ENCODE peak calls at places on chromosome 21, in ten cellular contexts. T is breast epithelium, Z is vagina, C is IMR-90, E is ovary, W is adrenal gland, U is uterus, Y is prostate gland, X is spleen, J is heart left ventricle. K is an unnamed sample. For H3K4me1, the result is how much of the 10 kb centered on the place peaks cover.

GRCh38 chr21:39132248-39132647 is 51.0 kb downstream of the PSMG1 start:
- DNase-seq in U (no peak), C (peak), J (no peak), W (no peak), Y (no peak), E (no peak), X (no peak), Z (no peak), T (no peak), K (no peak)

GRCh38 chr21:46420241-46421190 is 38.2 kb upstream of the DIP2A start:
- DNase-seq in Z (no peak), W (no peak), E (no peak), Y (no peak), T (no peak), C (no peak), J (no peak), X (peak), U (no peak), K (no peak)

GRCh38 chr21:41868062-41868710 is 11.0 kb downstream of the PRDM15 start:
- DNase-seq in Z (no peak), Y (no peak), W (no peak), T (no peak), X (peak), C (peak), E (no peak), J (no peak), U (no peak), K (no peak)

GRCh38 chr21:42308161-42308913 is 6.9 kb downstream of the TFF3 start:
- DNase-seq in T (no peak), X (no peak), J (no peak), Y (no peak), C (no peak), E (no peak), Z (no peak), U (no peak), W (peak), K (no peak)

GRCh38 chr21:39016740-39017315 is 166.4 kb downstream of the PSMG1 start:
- DNase-seq in U (no peak), J (no peak), E (no peak), X (peak), Z (no peak), W (no peak), Y (no peak), C (peak), T (no peak), K (peak)

GRCh38 chr21:42545745-42546144 is 32.1 kb downstream of the SLC37A1 start:
- DNase-seq in W (no peak), X (peak), C (no peak), E (no peak), Y (no peak), Z (no peak), T (no peak), J (no peak), U (no peak), K (no peak)

GRCh38 chr21:40732243-40732642 is 114.7 kb downstream of the DSCAM start:
- DNase-seq in X (no peak), Z (no peak), J (no peak), C (no peak), U (no peak), W (no peak), T (no peak), Y (no peak), E (no peak), K (no peak)

GRCh38 chr21:46028547-46029200 is 47.1 kb downstream of the COL6A1 start:
- DNase-seq in C (peak), Y (no peak), Z (peak), E (peak), U (peak), X (no peak), J (no peak), W (peak), T (no peak), K (no peak)

GRCh38 chr21:41168391-41169257 is 664 bp downstream of the BACE2 start:
- DNase-seq in J (peak), Z (peak), T (peak), X (peak), U (peak), W (peak), E (peak), C (peak), Y (peak), K (peak)

GRCh38 chr21:25280061-25280460 is 327.2 kb downstream of the MRPL39 start:
- DNase-seq in J (no peak), X (no peak), Z (no peak), T (no peak), E (no peak), Y (no peak), C (no peak), W (no peak), U (no peak), K (no peak)

GRCh38 chr21:42063206-42063577 is 7.9 kb upstream of the UMODL1 start:
- DNase-seq in X (peak), Y (no peak), U (no peak), C (no peak), E (no peak), W (no peak), T (no peak), Z (no peak), J (no peak), K (peak)

GRCh38 chr21:33939224-33939623 is 23.6 kb upstream of the ATP5PO start:
- DNase-seq in W (no peak), T (no peak), J (no peak), Y (no peak), E (no peak), U (no peak), Z (no peak), X (no peak), C (peak), K (no peak)

GRCh38 chr21:45855248-45855801 is 126.2 kb upstream of the COL6A1 start:
- DNase-seq in T (no peak), Y (no peak), C (no peak), J (no peak), W (peak), Z (no peak), E (peak), U (no peak), X (peak), K (no peak)

GRCh38 chr21:25330266-25330665 is 277.0 kb downstream of the MRPL39 start:
- DNase-seq in Y (no peak), T (no peak), J (no peak), W (no peak), U (no peak), C (peak), Z (no peak), E (no peak), X (no peak), K (no peak)

GRCh38 chr21:45944601-45945000 is 37.0 kb upstream of the COL6A1 start:
- DNase-seq in Y (no peak), Z (no peak), C (no peak), X (no peak), T (no peak), U (no peak), E (no peak), J (no peak), W (no peak), K (no peak)

GRCh38 chr21:33801424-33802405 is 113.9 kb downstream of the ATP5PO start:
- DNase-seq in Y (peak), Z (no peak), T (peak), W (no peak), X (no peak), J (no peak), C (peak), E (no peak), U (no peak), K (peak)

GRCh38 chr21:44987301-44987885 is 47.6 kb downstream of the SLX9 start:
- DNase-seq in E (no peak), Z (no peak), J (no peak), W (no peak), Y (no peak), T (no peak), U (no peak), C (no peak), X (peak), K (no peak)

GRCh38 chr21:45882641-45883040 is 98.9 kb upstream of the COL6A1 start:
- DNase-seq in C (no peak), J (no peak), U (no peak), E (no peak), X (peak), Z (no peak), W (no peak), Y (no peak), T (no peak), K (no peak)

GRCh38 chr21:42760977-42761751 is 107.7 kb downstream of the PDE9A start:
- DNase-seq in X (peak), Y (no peak), T (no peak), J (no peak), Z (no peak), E (no peak), C (no peak), U (no peak), W (no peak), K (no peak)

GRCh38 chr21:39444406-39445145 is 1.0 kb downstream of the LCA5L start:
- DNase-seq in X (no peak), T (no peak), J (no peak), U (peak), C (peak), E (no peak), W (peak), Z (no peak), Y (no peak), K (no peak)

GRCh38 chr21:42164064-42164789 is 54.7 kb upstream of the ABCG1 start:
- DNase-seq in T (no peak), J (peak), C (no peak), W (peak), Z (peak), X (peak), Y (no peak), U (no peak), E (peak), K (peak)

GRCh38 chr21:15224346-15225086 is 159.7 kb upstream of the NRIP1 start:
- DNase-seq in Z (no peak), C (peak), T (no peak), U (no peak), J (no peak), E (no peak), Y (no peak), W (no peak), X (no peak), K (no peak)

GRCh38 chr21:24895885-24896734 is 711.2 kb downstream of the MRPL39 start:
- DNase-seq in Y (peak), X (no peak), T (no peak), E (peak), W (peak), C (peak), Z (no peak), U (no peak), J (no peak), K (peak)

GRCh38 chr21:46409641-46410406 is 48.9 kb upstream of the DIP2A start:
- DNase-seq in C (no peak), J (no peak), E (no peak), Y (no peak), X (no peak), Z (no peak), U (no peak), T (no peak), W (no peak), K (no peak)

GRCh38 chr21:29704719-29705118 is 235.1 kb downstream of the GRIK1 start:
- DNase-seq in W (no peak), U (no peak), Z (no peak), X (no peak), T (no peak), E (no peak), C (peak), Y (no peak), J (no peak), K (no peak)

GRCh38 chr21:45830221-45830640 is 151.3 kb upstream of the COL6A1 start:
- DNase-seq in X (peak), C (no peak), Y (no peak), E (no peak), U (no peak), W (peak), J (no peak), T (no peak), Z (peak), K (no peak)

GRCh38 chr21:40752125-40752524 is 94.8 kb downstream of the DSCAM start:
- DNase-seq in Z (no peak), J (no peak), T (no peak), E (no peak), W (no peak), Y (no peak), C (no peak), X (no peak), U (no peak), K (no peak)

GRCh38 chr21:42040411-42041180 is 30.4 kb upstream of the ZBTB21 start:
- DNase-seq in X (peak), W (no peak), C (peak), Y (no peak), U (peak), T (peak), J (peak), E (peak), Z (no peak), K (no peak)

GRCh38 chr21:41578083-41578482 is 70.1 kb upstream of the TMPRSS2 start:
- DNase-seq in C (no peak), U (no peak), Z (no peak), Y (no peak), J (no peak), T (no peak), W (no peak), E (no peak), X (no peak), K (no peak)

GRCh38 chr21:14956826-14957225 is 108.0 kb downstream of the NRIP1 start:
- DNase-seq in W (no peak), E (no peak), C (peak), J (no peak), T (no peak), Y (no peak), U (no peak), Z (no peak), X (no peak), K (no peak)

GRCh38 chr21:14923468-14923867 is 141.3 kb downstream of the NRIP1 start:
- DNase-seq in E (no peak), C (peak), Z (no peak), W (no peak), T (no peak), X (no peak), J (no peak), U (no peak), Y (no peak), K (no peak)

GRCh38 chr21:45302082-45303061 is 14.7 kb upstream of the POFUT2 start:
- DNase-seq in Y (no peak), X (peak), J (peak), T (no peak), C (no peak), U (peak), E (peak), W (peak), Z (no peak), K (no peak)

GRCh38 chr21:45373991-45374816 is 30.8 kb upstream of the COL18A1 start:
- DNase-seq in J (peak), T (no peak), W (no peak), Y (no peak), U (no peak), E (peak), C (no peak), X (peak), Z (no peak), K (no peak)

GRCh38 chr21:44994581-44995171 is 54.8 kb downstream of the SLX9 start:
- DNase-seq in U (no peak), X (peak), T (peak), Y (no peak), Z (no peak), W (no peak), J (no peak), C (no peak), E (no peak), K (no peak)

GRCh38 chr21:45550552-45551210 is 8.4 kb upstream of the SLC19A1 start:
- DNase-seq in J (no peak), U (no peak), W (no peak), C (no peak), Z (no peak), E (no peak), T (no peak), X (peak), Y (no peak), K (peak)

GRCh38 chr21:15080504-15080903 is 15.7 kb upstream of the NRIP1 start:
- DNase-seq in J (no peak), X (no peak), Z (no peak), C (no peak), T (no peak), Y (no peak), U (no peak), W (no peak), E (no peak), K (no peak)

DNA sequence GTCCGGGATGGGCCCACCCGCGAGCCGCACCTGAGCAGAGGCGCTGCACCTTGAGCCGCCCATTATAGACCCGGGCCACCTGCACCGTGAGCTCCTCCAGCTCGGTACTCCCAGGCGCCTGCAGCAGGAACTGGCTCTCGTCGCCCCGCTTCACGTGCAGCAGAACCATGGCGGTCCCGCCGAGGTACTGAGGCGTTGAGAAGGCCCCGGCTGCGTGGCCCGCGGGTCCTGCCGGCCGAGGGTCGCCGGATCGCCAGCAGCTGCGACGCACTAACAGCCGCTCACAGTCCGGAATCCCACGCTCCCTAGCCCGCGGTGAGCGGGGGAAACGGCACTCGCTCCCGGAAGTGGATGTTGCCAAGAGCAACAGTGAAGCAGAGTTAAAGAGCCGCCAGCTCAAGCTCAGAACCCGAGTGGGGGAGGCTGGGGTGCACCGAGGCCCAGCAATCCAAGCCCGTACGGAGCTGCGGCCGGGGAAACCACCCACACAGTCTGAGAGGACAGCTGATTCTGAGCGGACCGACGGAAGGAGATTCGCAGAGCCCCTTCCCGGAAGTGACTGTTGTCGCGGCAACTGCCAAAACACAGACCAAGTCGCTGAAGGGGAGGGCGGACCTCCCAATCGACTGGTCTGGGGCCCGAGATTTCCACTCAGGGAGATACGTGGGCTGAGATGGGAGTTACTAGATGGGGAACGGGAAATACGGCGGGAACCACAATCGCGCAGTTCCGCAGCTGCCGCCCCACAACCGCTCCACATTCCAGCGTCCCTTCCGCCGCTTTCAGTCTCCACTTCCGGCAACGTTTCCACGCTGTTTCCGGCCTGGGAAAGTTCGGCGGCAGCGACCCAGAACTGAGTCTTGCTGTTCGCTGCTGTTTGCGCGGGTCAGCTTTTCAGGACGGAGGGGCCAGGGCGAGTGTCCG is at the start of gene CFAP298:
- DNase-seq in J (peak), T (peak), W (peak), X (peak), Y (peak), U (peak), E (peak), Z (peak), C (peak), K (peak)
- TF ChIP-seq POLR2A in J (no peak), T (no peak), W (no peak), X (no peak), Y (no peak), U (no peak), E (no peak), Z (no peak), C (peak), K (peak)

DNA sequence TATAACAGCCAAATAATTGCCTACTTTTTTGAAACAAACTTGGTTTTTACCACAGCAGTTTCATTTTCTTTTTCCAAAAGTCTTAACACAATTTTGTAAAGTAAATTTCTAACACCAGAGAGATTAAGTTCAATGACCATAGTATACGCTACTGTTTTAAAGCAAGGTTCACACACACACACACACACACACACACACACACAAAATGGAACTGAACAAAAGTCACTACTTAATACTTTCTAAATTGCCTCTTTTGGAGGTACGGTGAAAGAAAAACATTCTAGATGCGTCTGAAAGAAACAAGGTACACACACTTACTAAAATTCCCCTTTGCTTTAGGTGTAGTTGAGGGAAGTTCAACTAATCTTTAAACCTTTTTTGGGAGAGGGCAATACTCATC is 30.1 kb downstream of the C21orf91 start:
- DNase-seq in J (no peak), Y (no peak), U (no peak), T (no peak), W (no peak), C (no peak), Z (no peak), E (no peak), X (no peak), K (no peak)
- H3K4me1 ChIP-seq in J (under half), Y (under half), U (under half), T (under half), W (under half), C (under half), Z (under half), E (under half), X (under half), K (under half)

DNA sequence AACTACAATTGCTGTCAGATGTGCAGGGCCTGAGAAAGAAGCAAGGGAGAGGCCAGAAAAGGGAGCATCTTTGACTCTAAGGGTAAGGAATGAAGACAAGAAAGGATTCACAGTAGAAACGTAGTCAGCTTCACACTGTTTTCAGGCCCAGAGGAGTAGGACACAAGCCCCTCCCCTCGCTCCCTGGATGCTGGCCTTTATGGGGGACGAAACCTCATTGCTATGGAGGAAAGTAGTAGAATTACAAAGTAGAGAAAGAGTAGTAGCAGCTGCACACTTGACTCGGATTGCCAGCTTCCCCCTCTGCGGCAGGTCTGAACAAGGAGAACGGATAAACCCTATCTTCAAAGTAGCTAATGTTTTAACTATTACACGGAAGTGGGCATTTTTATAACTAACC is 842.7 kb downstream of the LTN1 start:
- DNase-seq in E (no peak), C (no peak), T (no peak), Z (no peak), J (no peak), U (no peak), W (no peak), Y (no peak), X (no peak), K (no peak)
- TF ChIP-seq POLR2A in E (no peak), C (no peak), T (no peak), Z (no peak), J (no peak), U (no peak), W (no peak), Y (no peak), X (no peak), K (no peak)

GRCh38 chr21:31103571-31104265 is 65.4 kb upstream of the KRTAP19-8 start:
- DNase-seq in X (no peak), J (no peak), Z (no peak), C (no peak), Y (no peak), U (no peak), E (no peak), W (no peak), T (no peak), K (no peak)

GRCh38 chr21:31107871-31108270 is 69.6 kb upstream of the KRTAP19-8 start:
- DNase-seq in U (no peak), C (no peak), Y (no peak), E (no peak), Z (no peak), X (no peak), W (no peak), J (no peak), T (no peak), K (no peak)

GRCh38 chr21:31110430-31110829 is 72.2 kb upstream of the KRTAP19-8 start:
- DNase-seq in C (no peak), T (no peak), Z (no peak), X (no peak), U (no peak), W (no peak), E (no peak), J (no peak), Y (no peak), K (no peak)

GRCh38 chr21:31108969-31109368 is 70.7 kb upstream of the KRTAP19-8 start:
- DNase-seq in X (no peak), C (peak), U (no peak), Z (no peak), E (no peak), W (no peak), T (no peak), J (no peak), Y (no peak), K (no peak)

DNA sequence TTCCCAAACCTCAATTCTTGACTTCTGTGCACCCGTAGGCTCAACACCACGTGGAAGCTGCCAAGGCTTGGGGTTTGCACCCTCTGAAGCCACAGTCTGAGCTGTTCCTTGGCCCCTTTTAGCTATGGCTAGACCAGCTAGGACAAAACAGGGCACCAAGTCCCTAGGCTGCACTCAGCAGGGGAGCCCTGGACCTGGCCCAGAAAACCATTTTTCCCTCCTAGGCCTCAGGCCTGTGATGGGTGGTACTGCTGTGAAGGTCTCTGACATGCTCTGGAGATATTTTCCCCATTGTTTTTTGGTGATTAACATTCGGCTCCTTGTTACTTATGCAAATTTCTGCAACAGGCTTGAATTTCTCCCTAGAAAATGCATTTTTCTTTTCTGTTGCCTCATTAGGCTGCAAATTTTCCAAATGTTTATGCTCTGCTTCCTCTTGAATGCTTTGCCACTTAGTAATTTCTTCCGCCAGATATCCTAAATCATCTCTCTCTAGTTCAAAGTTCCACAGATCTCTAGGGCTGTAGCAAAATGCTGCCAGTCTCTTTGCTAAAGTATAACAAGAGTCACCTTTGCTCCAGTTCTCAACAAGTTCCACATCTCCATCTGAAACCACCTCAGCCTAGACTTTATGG is 69.0 kb upstream of the KRTAP19-8 start:
- DNase-seq in T (no peak), C (peak), W (no peak), U (no peak), X (no peak), J (no peak), Y (no peak), E (no peak), Z (no peak), K (no peak)
- H3K4me1 ChIP-seq in T (under half), C (under half), W (under half), U (under half), X (under half), J (under half), Y (under half), E (under half), Z (under half), K (under half)